ENCODE peak calls at places on chromosomes 2 and 18, in four cellular contexts. One of them, this sample, is unnamed.

GRCh38 chr2:122203523-122203922 is 448.1 kb downstream of the TSN start:
- DNase-seq in GM23338: no peak
- DNase-seq in AG09309: peak; percentile 0
- DNase-seq in epithelial cell of esophagus: peak; percentile 7
- DNase-seq in this sample: peak; percentile 70

GRCh38 chr2:14016289-14016955 is 616.1 kb upstream of the LRATD1 start:
- DNase-seq in AG09309: no peak
- DNase-seq in epithelial cell of esophagus: no peak
- DNase-seq in GM23338: no peak
- DNase-seq in this sample: no peak

GRCh38 chr2:241728627-241729026 is 5.8 kb upstream of the D2HGDH start:
- DNase-seq in GM23338: no peak
- DNase-seq in AG09309: no peak
- DNase-seq in epithelial cell of esophagus: no peak
- DNase-seq in this sample: no peak

GRCh38 chr2:38394903-38395341 is 17.8 kb upstream of the ATL2 start:
- DNase-seq in GM23338: no peak
- DNase-seq in AG09309: peak; percentile 45
- DNase-seq in epithelial cell of esophagus: peak; percentile 86
- DNase-seq in this sample: peak; percentile 87

GRCh38 chr18:47249602-47250001 is 1.9 kb downstream of the SKOR2 start:
- DNase-seq in AG09309: no peak
- DNase-seq in GM23338: no peak
- DNase-seq in epithelial cell of esophagus: no peak
- DNase-seq in this sample: no peak

GRCh38 chr2:237682151-237682550 is 54.8 kb downstream of the LRRFIP1 start:
- DNase-seq in epithelial cell of esophagus: no peak
- DNase-seq in AG09309: no peak
- DNase-seq in GM23338: no peak
- DNase-seq in this sample: no peak

GRCh38 chr18:47964086-47964485 is 33.6 kb upstream of the SMAD2 start:
- DNase-seq in GM23338: no peak
- DNase-seq in AG09309: no peak
- DNase-seq in epithelial cell of esophagus: peak; percentile 30
- DNase-seq in this sample: no peak

GRCh38 chr2:223026357-223027110 is 25.5 kb upstream of the KCNE4 start:
- DNase-seq in AG09309: no peak
- DNase-seq in epithelial cell of esophagus: no peak
- DNase-seq in GM23338: no peak
- DNase-seq in this sample: peak; percentile 31

GRCh38 chr2:199457147-199458016 is at the start of gene SATB2:
- DNase-seq in GM23338: no peak
- DNase-seq in epithelial cell of esophagus: peak; percentile 66
- DNase-seq in AG09309: no peak
- DNase-seq in this sample: peak; percentile 56

GRCh38 chr18:61589724-61590065 is 256.5 kb downstream of the CDH20 start:
- DNase-seq in AG09309: no peak
- DNase-seq in epithelial cell of esophagus: peak; percentile 54
- DNase-seq in GM23338: no peak
- DNase-seq in this sample: peak; percentile 46

GRCh38 chr2:74566423-74567085 is 12.0 kb downstream of the DOK1 start:
- DNase-seq in AG09309: peak; percentile 99
- DNase-seq in GM23338: no peak
- DNase-seq in epithelial cell of esophagus: peak; percentile 44
- DNase-seq in this sample: peak; percentile 56

GRCh38 chr18:54130177-54130576 is 94.3 kb downstream of the MBD2 start:
- DNase-seq in AG09309: no peak
- DNase-seq in GM23338: no peak
- DNase-seq in epithelial cell of esophagus: no peak
- DNase-seq in this sample: peak; percentile 33

GRCh38 chr2:203636896-203637818 is 69.3 kb upstream of the CD28 start:
- DNase-seq in GM23338: peak; percentile 8
- DNase-seq in AG09309: peak; percentile 71
- DNase-seq in epithelial cell of esophagus: peak; percentile 33
- DNase-seq in this sample: no peak

GRCh38 chr2:25158096-25158852 is 10.1 kb downstream of the POMC start:
- DNase-seq in GM23338: no peak
- DNase-seq in AG09309: no peak
- DNase-seq in epithelial cell of esophagus: no peak
- DNase-seq in this sample: no peak

GRCh38 chr18:57353137-57353939 is 981 bp downstream of the ST8SIA3 start:
- DNase-seq in epithelial cell of esophagus: no peak
- DNase-seq in GM23338: peak; percentile 81
- DNase-seq in AG09309: no peak
- DNase-seq in this sample: no peak

GRCh38 chr2:223815186-223815883 is 22.0 kb downstream of the AP1S3 start:
- DNase-seq in AG09309: peak; percentile 79
- DNase-seq in epithelial cell of esophagus: peak; percentile 98
- DNase-seq in GM23338: no peak
- DNase-seq in this sample: peak; percentile 99

GRCh38 chr2:197327776-197328169 is 17.2 kb upstream of the ANKRD44 start:
- DNase-seq in AG09309: no peak
- DNase-seq in GM23338: no peak
- DNase-seq in epithelial cell of esophagus: no peak
- DNase-seq in this sample: no peak

GRCh38 chr2:239022437-239023260 is 174.8 kb downstream of the TWIST2 start:
- DNase-seq in epithelial cell of esophagus: no peak
- DNase-seq in AG09309: no peak
- DNase-seq in GM23338: no peak
- DNase-seq in this sample: no peak

GRCh38 chr18:43785145-43785544 is 507.9 kb upstream of the SYT4 start:
- DNase-seq in epithelial cell of esophagus: no peak
- DNase-seq in AG09309: no peak
- DNase-seq in GM23338: no peak
- DNase-seq in this sample: no peak

GRCh38 chr2:108583903-108584520 is 49.7 kb downstream of the LIMS1 start:
- DNase-seq in AG09309: peak; percentile 50
- DNase-seq in epithelial cell of esophagus: peak; percentile 83
- DNase-seq in GM23338: peak; percentile 91
- DNase-seq in this sample: peak; percentile 69

GRCh38 chr2:86482034-86482433 is 40.9 kb downstream of the KDM3A start:
- DNase-seq in AG09309: no peak
- DNase-seq in GM23338: no peak
- DNase-seq in epithelial cell of esophagus: peak; percentile 57
- DNase-seq in this sample: peak; percentile 37

GRCh38 chr2:88235987-88236386 is 65.8 kb downstream of the THNSL2 start:
- DNase-seq in epithelial cell of esophagus: no peak
- DNase-seq in AG09309: no peak
- DNase-seq in GM23338: no peak
- DNase-seq in this sample: no peak

GRCh38 chr2:231910771-231911170 is 15.4 kb downstream of the NPPC start:
- DNase-seq in AG09309: no peak
- DNase-seq in GM23338: no peak
- DNase-seq in epithelial cell of esophagus: no peak
- DNase-seq in this sample: no peak

GRCh38 chr2:220539481-220539880 is 912.1 kb downstream of the SLC4A3 start:
- DNase-seq in GM23338: no peak
- DNase-seq in AG09309: no peak
- DNase-seq in epithelial cell of esophagus: no peak
- DNase-seq in this sample: no peak

GRCh38 chr2:175834472-175834871 is 167.6 kb downstream of the LNPK start:
- DNase-seq in AG09309: no peak
- DNase-seq in GM23338: peak; percentile 37
- DNase-seq in epithelial cell of esophagus: no peak
- DNase-seq in this sample: no peak

GRCh38 chr2:158460632-158461297 is 4.0 kb downstream of the PKP4 start:
- DNase-seq in epithelial cell of esophagus: peak; percentile 28
- DNase-seq in GM23338: no peak
- DNase-seq in AG09309: no peak
- DNase-seq in this sample: peak; percentile 28

GRCh38 chr2:213834331-213834730 is 550.1 kb downstream of the SPAG16 start:
- DNase-seq in epithelial cell of esophagus: peak; percentile 64
- DNase-seq in AG09309: peak; percentile 75
- DNase-seq in GM23338: no peak
- DNase-seq in this sample: peak; percentile 67

DNA sequence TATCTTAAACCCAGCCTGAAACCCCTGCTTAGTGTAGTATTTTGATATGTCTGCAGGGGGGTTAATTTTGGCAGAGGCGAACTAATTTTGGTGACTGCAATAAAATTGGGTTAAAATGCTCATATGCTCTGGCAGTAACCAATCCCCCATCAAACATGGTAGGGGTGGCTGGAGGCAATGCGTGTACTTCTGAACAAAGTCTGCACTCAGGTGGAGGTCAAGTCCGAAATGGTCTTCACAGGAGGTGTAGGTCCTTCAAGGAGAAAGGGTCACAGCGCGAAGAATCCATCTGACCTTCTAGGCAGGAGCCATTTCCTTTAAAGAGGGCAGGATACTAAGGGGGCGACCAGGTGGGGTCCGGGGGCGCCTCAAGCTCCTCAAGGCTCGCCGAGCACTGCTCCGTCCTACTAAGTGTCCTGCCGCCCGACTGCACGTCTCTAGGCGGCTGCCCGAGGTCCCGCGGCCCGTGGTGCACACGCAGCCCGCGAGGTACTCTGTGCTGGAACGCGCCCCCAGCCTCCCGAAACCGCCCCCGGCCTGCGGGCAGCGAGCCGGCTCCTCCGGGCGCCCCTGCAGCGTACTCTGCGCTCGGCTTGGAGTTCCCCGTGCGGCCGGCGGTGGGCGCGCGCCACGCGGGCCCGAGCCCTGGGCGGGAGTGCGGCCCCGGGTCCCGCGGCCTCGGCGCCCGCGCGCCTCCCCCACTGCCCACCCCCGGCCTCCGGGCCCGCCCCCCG is 1.7 kb upstream of the LDLRAD4 start:
- DNase-seq in epithelial cell of esophagus: no peak
- DNase-seq in AG09309: no peak
- DNase-seq in GM23338: peak; percentile 61
- DNase-seq in this sample: no peak
- H3K4me3 ChIP-seq in epithelial cell of esophagus: no peak overlapping the region
- H3K4me3 ChIP-seq in AG09309: no peak overlapping the region
- H3K4me3 ChIP-seq in GM23338: peak overlapping the region; percentile 74
- H3K4me3 ChIP-seq in this sample: no peak overlapping the region

DNA sequence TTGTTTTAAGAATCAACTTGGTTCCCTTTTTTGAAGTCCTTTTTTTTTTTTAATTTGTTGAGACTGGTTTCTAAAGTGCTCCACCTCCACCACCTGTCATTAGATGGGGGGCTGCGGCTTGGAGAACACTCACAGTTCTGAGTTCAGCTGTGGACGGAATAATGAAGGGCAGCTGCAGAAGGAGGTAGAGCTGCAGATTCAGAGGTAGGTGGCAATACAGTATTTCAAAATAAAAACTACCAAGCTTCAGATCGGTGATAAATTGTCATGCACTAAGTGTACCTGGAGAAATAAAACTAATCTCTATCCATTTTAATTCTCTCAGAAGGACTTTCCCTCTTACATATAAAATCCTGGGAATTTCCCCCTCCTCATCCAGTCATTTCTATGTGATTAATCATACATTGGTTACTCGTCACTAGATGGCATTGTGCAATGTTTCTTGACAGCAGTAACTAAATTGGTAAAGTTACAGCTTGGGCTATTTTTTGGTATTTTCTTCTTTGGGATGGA is 81.1 kb upstream of the SLC39A10 start:
- DNase-seq in AG09309: peak; percentile 88
- DNase-seq in epithelial cell of esophagus: peak; percentile 89
- DNase-seq in GM23338: peak; percentile 37
- DNase-seq in this sample: peak; percentile 91
- TF ChIP-seq CTCF in AG09309: no peak
- TF ChIP-seq CTCF in epithelial cell of esophagus: no peak
- TF ChIP-seq CTCF in GM23338: peak; percentile 70
- TF ChIP-seq CTCF in this sample: no peak

GRCh38 chr2:112585400-112585799 is 991 bp downstream of the CHCHD5 start:
- DNase-seq in epithelial cell of esophagus: no peak
- DNase-seq in GM23338: no peak
- DNase-seq in AG09309: no peak
- DNase-seq in this sample: no peak
- H3K4me3 ChIP-seq in epithelial cell of esophagus: peak overlapping the region; percentile 91
- H3K4me3 ChIP-seq in GM23338: peak overlapping the region; percentile 72
- H3K4me3 ChIP-seq in AG09309: no peak overlapping the region
- H3K4me3 ChIP-seq in this sample: no peak overlapping the region

GRCh38 chr2:171893196-171893823 is 734 bp downstream of the SLC25A12 start:
- DNase-seq in epithelial cell of esophagus: no peak
- DNase-seq in GM23338: no peak
- DNase-seq in AG09309: no peak
- DNase-seq in this sample: no peak
- TF ChIP-seq CTCF in epithelial cell of esophagus: no peak
- TF ChIP-seq CTCF in GM23338: no peak
- TF ChIP-seq CTCF in AG09309: no peak
- TF ChIP-seq CTCF in this sample: no peak

GRCh38 chr2:113826346-113827285 is 63.3 kb upstream of the ACTR3 start:
- DNase-seq in GM23338: peak; percentile 64
- DNase-seq in AG09309: no peak
- DNase-seq in epithelial cell of esophagus: no peak
- DNase-seq in this sample: no peak
- H3K4me3 ChIP-seq in GM23338: no peak overlapping the region
- H3K4me3 ChIP-seq in AG09309: no peak overlapping the region
- H3K4me3 ChIP-seq in epithelial cell of esophagus: no peak overlapping the region
- H3K4me3 ChIP-seq in this sample: no peak overlapping the region

This sample was measured in bronchial epithelial cell.